ENCODE peak calls at places on chromosomes 5 and 9, in seven cellular contexts. Q is GM12878, C is HCT116, T is HepG2, D is SK-N-SH, E is H1, S is K562. X is an unnamed sample.

GRCh38 chr5:1886634-1887399 is 4.1 kb upstream of the IRX4 start:
- DNase-seq in Q (no peak), C (no peak), T (no peak), D (no peak), E (no peak), S (no peak), X (no peak)

GRCh38 chr5:68332546-68332945 is 117.0 kb downstream of the PIK3R1 start:
- DNase-seq in Q (no peak), C (no peak), T (no peak), D (no peak), E (no peak), S (no peak), X (no peak)

GRCh38 chr5:960551-960950 is 48.1 kb upstream of the NKD2 start:
- DNase-seq in Q (no peak), C (no peak), T (no peak), D (peak), E (no peak), S (no peak), X (no peak)

GRCh38 chr9:81028504-81028903 is 660.8 kb downstream of the TLE1 start:
- DNase-seq in Q (no peak), C (peak), T (peak), D (no peak), E (no peak), S (no peak), X (no peak)

GRCh38 chr9:120344230-120344629 is 235.7 kb downstream of the CDK5RAP2 start:
- DNase-seq in Q (no peak), C (peak), T (peak), D (no peak), E (no peak), S (no peak), X (no peak)

GRCh38 chr5:170603578-170604565 is 100.1 kb downstream of the KCNIP1 start:
- DNase-seq in Q (no peak), C (peak), T (peak), D (peak), E (peak), S (peak), X (peak)

GRCh38 chr9:121321039-121321503 is 49.0 kb downstream of the STOM start:
- DNase-seq in Q (no peak), C (no peak), T (no peak), D (no peak), E (no peak), S (no peak), X (no peak)

GRCh38 chr9:124975131-124975530 is 34.2 kb upstream of the GOLGA1 start:
- DNase-seq in Q (no peak), C (no peak), T (no peak), D (no peak), E (no peak), S (no peak), X (no peak)

GRCh38 chr5:151770383-151771258 is 1.1 kb upstream of the G3BP1 start:
- DNase-seq in Q (no peak), C (no peak), T (no peak), D (peak), E (peak), S (peak), X (no peak)

GRCh38 chr5:126912607-126913006 is 117.8 kb downstream of the MARCHF3 start:
- DNase-seq in Q (no peak), C (no peak), T (no peak), D (peak), E (no peak), S (no peak), X (no peak)

GRCh38 chr5:135091286-135091685 is 57.3 kb upstream of the PITX1 start:
- DNase-seq in Q (no peak), C (no peak), T (no peak), D (no peak), E (no peak), S (no peak), X (no peak)

GRCh38 chr5:143245929-143246561 is 157.4 kb downstream of the NR3C1 start:
- DNase-seq in Q (no peak), C (peak), T (peak), D (no peak), E (no peak), S (peak), X (no peak)

GRCh38 chr5:175483337-175483736 is 5.0 kb downstream of the SFXN1 start:
- DNase-seq in Q (no peak), C (no peak), T (no peak), D (no peak), E (no peak), S (no peak), X (no peak)

GRCh38 chr5:175484322-175484721 is 6.0 kb downstream of the SFXN1 start:
- DNase-seq in Q (no peak), C (no peak), T (no peak), D (no peak), E (no peak), S (no peak), X (no peak)

GRCh38 chr5:175487514-175488222 is 9.3 kb downstream of the SFXN1 start:
- DNase-seq in Q (no peak), C (no peak), T (no peak), D (no peak), E (no peak), S (no peak), X (no peak)

GRCh38 chr5:175484824-175485223 is 6.5 kb downstream of the SFXN1 start:
- DNase-seq in Q (no peak), C (no peak), T (no peak), D (no peak), E (no peak), S (no peak), X (no peak)

DNA sequence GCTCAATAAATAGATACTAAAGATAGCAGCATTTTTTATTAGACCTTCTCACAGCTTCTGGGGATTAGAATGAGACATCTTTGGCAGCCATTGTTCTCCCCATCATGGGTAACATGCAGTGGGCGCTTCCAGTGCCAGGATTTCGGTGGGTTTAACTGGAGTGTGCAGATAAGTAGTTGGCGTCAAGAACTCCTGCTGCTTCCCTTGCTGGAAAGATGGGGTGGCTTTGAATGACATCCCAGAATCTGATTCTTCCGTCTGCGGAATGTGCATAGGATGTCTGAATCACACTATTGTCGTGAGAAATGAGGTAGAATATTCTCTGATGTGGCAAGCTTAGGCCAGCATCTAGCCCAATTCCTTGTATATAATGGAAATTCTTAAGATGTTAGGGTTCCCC is 7.3 kb downstream of the SFXN1 start:
- DNase-seq in Q (no peak), C (no peak), T (no peak), D (no peak), E (no peak), S (no peak), X (no peak)
- TF ChIP-seq JUND in Q (no peak), C (no peak), T (no peak), D (no peak), E (no peak), S (no peak), X (no peak)

DNA sequence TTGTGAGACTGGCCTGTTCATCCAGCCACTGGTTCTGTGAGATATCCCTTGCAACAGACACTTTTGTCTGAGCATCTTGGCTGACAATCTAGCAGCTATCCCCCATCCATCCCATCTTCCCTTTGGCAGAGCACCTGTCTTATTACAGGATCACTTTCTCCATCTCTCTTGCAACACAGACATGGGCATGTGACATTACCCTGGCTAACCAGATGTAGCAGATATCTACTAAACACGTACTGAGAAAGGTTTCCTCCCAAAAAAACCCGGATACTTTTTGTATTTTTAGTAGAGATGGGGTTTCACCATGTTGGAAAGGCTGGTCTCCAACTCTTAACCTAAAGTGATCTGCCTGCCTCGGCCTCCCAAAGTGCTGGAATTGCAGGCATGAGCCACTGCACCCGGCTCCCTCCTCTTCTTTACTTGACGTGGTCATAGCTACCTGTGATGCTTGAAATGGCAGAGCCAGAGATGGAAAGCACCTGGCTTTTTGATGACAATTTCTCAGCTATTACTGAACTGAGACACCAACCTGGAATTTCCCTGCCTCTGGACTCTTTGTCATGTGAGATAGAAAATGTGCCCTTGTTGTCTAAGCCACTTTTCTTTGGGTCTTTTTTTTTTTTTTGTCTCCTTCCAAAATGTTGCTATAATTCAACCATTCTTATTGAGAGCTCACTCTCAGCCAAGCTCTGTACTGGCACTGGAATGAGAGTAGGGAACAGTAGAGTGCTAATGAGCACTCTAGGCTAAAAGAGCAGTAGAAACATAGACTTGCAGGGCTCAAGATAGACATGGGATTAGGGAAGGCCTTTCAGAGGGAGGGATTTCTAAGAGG is 32.6 kb downstream of the FNBP1 start:
- DNase-seq in Q (no peak), C (no peak), T (no peak), D (no peak), E (no peak), S (no peak), X (no peak)
- TF ChIP-seq JUND in Q (no peak), C (no peak), T (no peak), D (no peak), E (no peak), S (no peak), X (no peak)

DNA sequence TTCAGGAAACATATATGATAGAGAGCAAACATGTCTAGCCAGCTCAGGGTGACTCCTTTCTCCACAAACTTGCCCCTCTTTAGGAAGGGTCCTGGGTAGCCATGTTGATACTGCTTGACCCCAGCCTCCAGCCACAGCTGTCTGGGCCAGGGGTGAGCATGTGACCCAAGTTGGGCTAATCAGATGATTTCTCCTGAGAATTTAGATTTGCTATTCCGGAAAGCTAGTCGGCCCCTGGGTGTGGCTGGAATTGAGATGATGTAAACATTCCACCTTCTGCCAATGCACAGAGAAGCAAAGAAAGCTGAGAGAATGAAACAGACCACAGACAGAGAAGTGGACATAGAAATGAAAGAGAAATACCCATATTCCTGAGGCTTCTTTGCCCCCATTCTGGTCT is 17.8 kb upstream of the B4GALT1 start:
- DNase-seq in Q (no peak), C (no peak), T (no peak), D (no peak), E (no peak), S (no peak), X (no peak)
- TF ChIP-seq JUND in Q (no peak), C (no peak), T (no peak), D (no peak), E (no peak), S (no peak), X (no peak)

GRCh38 chr5:59583810-59584562 is 309.5 kb downstream of the PDE4D start:
- DNase-seq in Q (no peak), C (no peak), T (no peak), D (no peak), E (no peak), S (no peak), X (no peak)
- TF ChIP-seq JUND in Q (no peak), C (no peak), T (no peak), D (no peak), E (no peak), S (no peak), X (no peak)

GRCh38 chr5:111158105-111158744 is 66.0 kb upstream of the CAMK4 start:
- DNase-seq in Q (peak), C (peak), T (peak), D (peak), E (peak), S (peak), X (peak)
- TF ChIP-seq JUND in Q (no peak), C (no peak), T (no peak), D (no peak), E (no peak), S (no peak), X (no peak)

GRCh38 chr9:129697956-129698757 is 32.7 kb downstream of the PRRX2 start:
- DNase-seq in Q (no peak), C (no peak), T (no peak), D (peak), E (no peak), S (no peak), X (no peak)
- TF ChIP-seq JUND in Q (no peak), C (no peak), T (no peak), D (no peak), E (no peak), S (no peak), X (no peak)

DNA sequence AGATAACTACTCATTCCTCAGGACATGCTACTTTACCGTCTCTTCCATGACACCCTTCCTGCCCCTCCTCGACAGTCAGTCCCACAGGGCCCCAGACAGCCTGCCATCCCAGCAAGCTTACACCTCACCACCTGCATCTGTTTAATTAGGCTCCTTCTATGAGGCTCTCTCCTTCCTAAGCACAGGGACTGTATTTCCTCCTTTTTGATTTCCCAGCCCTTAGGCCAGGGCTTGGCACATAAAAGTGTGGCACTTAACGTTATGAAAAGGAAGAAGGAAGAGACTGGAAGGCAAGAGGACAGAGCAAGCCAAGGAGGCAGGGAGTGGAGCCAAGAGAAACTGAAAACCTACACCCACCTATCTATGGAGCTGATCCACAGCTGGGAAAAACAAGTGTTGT is 146.8 kb downstream of the SIL1 start:
- DNase-seq in Q (no peak), C (no peak), T (no peak), D (no peak), E (no peak), S (no peak), X (no peak)
- TF ChIP-seq JUND in Q (no peak), C (no peak), T (no peak), D (no peak), E (no peak), S (no peak), X (no peak)

GRCh38 chr9:83906144-83906543 is 15.1 kb downstream of the KIF27 start:
- DNase-seq in Q (no peak), C (no peak), T (no peak), D (no peak), E (no peak), S (no peak), X (no peak)
- TF ChIP-seq JUND in Q (no peak), C (no peak), T (no peak), D (no peak), E (no peak), S (no peak), X (no peak)

DNA sequence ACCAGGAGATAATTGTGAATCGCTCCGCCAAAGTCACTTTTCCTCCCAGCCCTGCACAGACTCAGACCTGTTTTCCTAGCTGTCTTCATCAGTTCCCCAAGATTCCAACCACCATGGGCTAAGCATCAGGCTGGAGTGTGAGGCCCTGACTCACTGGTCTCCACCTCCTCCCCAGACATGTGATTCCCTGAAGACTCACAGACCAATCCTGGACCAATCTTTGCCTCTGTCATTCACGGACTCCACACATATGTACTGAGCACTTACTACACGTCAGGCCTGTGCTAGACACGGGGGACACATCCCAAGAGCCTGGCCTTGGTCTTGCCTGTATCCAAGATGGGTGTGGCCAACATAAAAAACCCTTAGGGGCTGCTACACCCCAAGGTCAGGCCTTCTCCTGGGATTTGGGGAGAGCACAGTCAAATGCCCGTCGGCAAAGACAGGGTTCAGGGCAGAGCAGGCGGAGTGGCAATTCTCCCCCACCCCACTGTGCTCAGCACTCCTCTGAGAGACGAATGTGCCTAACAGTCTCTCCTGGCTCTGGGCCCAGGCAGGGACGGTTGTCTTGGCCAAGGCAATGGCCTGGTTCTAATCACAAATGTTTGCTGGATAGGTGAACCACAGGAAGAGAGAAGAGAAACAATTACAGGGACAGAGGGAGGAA is 11.9 kb downstream of the EEIG1 start:
- DNase-seq in Q (no peak), C (peak), T (no peak), D (peak), E (no peak), S (no peak), X (no peak)
- TF ChIP-seq JUND in Q (no peak), C (no peak), T (no peak), D (no peak), E (no peak), S (no peak), X (no peak)

GRCh38 chr5:150114102-150114641 is 27.8 kb upstream of the CSF1R start:
- DNase-seq in Q (no peak), C (no peak), T (no peak), D (peak), E (no peak), S (peak), X (no peak)
- TF ChIP-seq JUND in Q (no peak), C (no peak), T (no peak), D (no peak), E (no peak), S (no peak), X (no peak)